ENCODE peak calls at places on chromosomes 16 and 17, in four cellular contexts. T is WTC11, C is GM12878, M is SK-N-SH. U is an unnamed sample.

GRCh38 chr17:48791128-48792032 is 25.6 kb downstream of the TTLL6 start:
- DNase-seq in T (peak), C (peak), M (peak), U (peak)

GRCh38 chr16:72951916-72952315 is 96.0 kb downstream of the ZFHX3 start:
- DNase-seq in T (no peak), C (no peak), M (no peak), U (no peak)

GRCh38 chr17:63474174-63474913 is 2.5 kb upstream of the ACE start:
- DNase-seq in T (no peak), C (no peak), M (no peak), U (peak)

GRCh38 chr17:38600416-38600815 is 5.3 kb downstream of the SRCIN1 start:
- DNase-seq in T (no peak), C (no peak), M (no peak), U (no peak)

GRCh38 chr17:6078370-6078950 is 8.3 kb downstream of the WSCD1 start:
- DNase-seq in T (no peak), C (no peak), M (no peak), U (no peak)

GRCh38 chr16:17511340-17511739 is 40.6 kb upstream of the XYLT1 start:
- DNase-seq in T (no peak), C (no peak), M (peak), U (no peak)

GRCh38 chr17:7207120-7208001 is 12.3 kb downstream of the DLG4 start:
- DNase-seq in T (no peak), C (no peak), M (no peak), U (peak)

GRCh38 chr16:87723224-87723619 is 42.6 kb downstream of the KLHDC4 start:
- DNase-seq in T (no peak), C (peak), M (peak), U (peak)

GRCh38 chr17:67602439-67602838 is 115.3 kb upstream of the NOL11 start:
- DNase-seq in T (no peak), C (no peak), M (no peak), U (no peak)

GRCh38 chr17:45372325-45372869 is 55.6 kb upstream of the MAP3K14 start:
- DNase-seq in T (peak), C (no peak), M (no peak), U (no peak)

GRCh38 chr17:63246344-63246743 is 199.8 kb downstream of the CYB561 start:
- DNase-seq in T (no peak), C (no peak), M (peak), U (no peak)

GRCh38 chr17:36532435-36532975 is 2.2 kb downstream of the MYO19 start:
- DNase-seq in T (no peak), C (no peak), M (no peak), U (no peak)

GRCh38 chr16:19588661-19589060 is 33.2 kb downstream of the VPS35L start:
- DNase-seq in T (no peak), C (no peak), M (no peak), U (no peak)

GRCh38 chr16:55539049-55539448 is 27.4 kb upstream of the CAPNS2 start:
- DNase-seq in T (no peak), C (no peak), M (no peak), U (no peak)

GRCh38 chr17:78132086-78132676 is 1.6 kb downstream of the TMC8 start:
- DNase-seq in T (peak), C (no peak), M (no peak), U (peak)

GRCh38 chr17:1629647-1630310 is 1.1 kb upstream of the SLC43A2 start:
- DNase-seq in T (peak), C (no peak), M (peak), U (peak)

GRCh38 chr16:88649924-88650748 is 717 bp downstream of the CYBA start:
- DNase-seq in T (peak), C (no peak), M (peak), U (peak)

GRCh38 chr17:62111562-62112180 is 46.6 kb upstream of the MED13 start:
- DNase-seq in T (no peak), C (no peak), M (no peak), U (no peak)

GRCh38 chr17:77959926-77960521 is 1.5 kb downstream of the TNRC6C start:
- DNase-seq in T (no peak), C (no peak), M (peak), U (no peak)

GRCh38 chr16:1122031-1122765 is 26.2 kb upstream of the C1QTNF8 start:
- DNase-seq in T (no peak), C (no peak), M (no peak), U (peak)

GRCh38 chr17:80866050-80866793 is 125.4 kb upstream of the CHMP6 start:
- DNase-seq in T (peak), C (peak), M (peak), U (peak)

GRCh38 chr17:34146440-34147043 is 108.5 kb upstream of the CCL2 start:
- DNase-seq in T (peak), C (no peak), M (peak), U (peak)

GRCh38 chr17:61402978-61403845 is 3.6 kb downstream of the TBX2 start:
- DNase-seq in T (peak), C (no peak), M (peak), U (no peak)

GRCh38 chr17:74211929-74212261 is 1.5 kb upstream of the TTYH2 start:
- DNase-seq in T (no peak), C (no peak), M (no peak), U (no peak)

GRCh38 chr17:33234930-33235685 is 58.0 kb downstream of the ASIC2 start:
- DNase-seq in T (no peak), C (no peak), M (peak), U (no peak)

GRCh38 chr17:69523252-69523861 is 108.9 kb downstream of the MAP2K6 start:
- DNase-seq in T (no peak), C (peak), M (peak), U (peak)

GRCh38 chr16:77335652-77336234 is 99.1 kb downstream of the ADAMTS18 start:
- DNase-seq in T (peak), C (no peak), M (no peak), U (no peak)

GRCh38 chr17:82468692-82469091 is 10.2 kb downstream of the NARF start:
- DNase-seq in T (no peak), C (no peak), M (no peak), U (no peak)

GRCh38 chr17:69608808-69609494 is 194.5 kb downstream of the MAP2K6 start:
- DNase-seq in T (no peak), C (no peak), M (no peak), U (no peak)

GRCh38 chr16:28977703-28978641 is 3.4 kb downstream of the SPNS1 start:
- DNase-seq in T (peak), C (no peak), M (no peak), U (peak)
- TF ChIP-seq USF1 in T (no peak), C (no peak), M (no peak), U (no peak)

DNA sequence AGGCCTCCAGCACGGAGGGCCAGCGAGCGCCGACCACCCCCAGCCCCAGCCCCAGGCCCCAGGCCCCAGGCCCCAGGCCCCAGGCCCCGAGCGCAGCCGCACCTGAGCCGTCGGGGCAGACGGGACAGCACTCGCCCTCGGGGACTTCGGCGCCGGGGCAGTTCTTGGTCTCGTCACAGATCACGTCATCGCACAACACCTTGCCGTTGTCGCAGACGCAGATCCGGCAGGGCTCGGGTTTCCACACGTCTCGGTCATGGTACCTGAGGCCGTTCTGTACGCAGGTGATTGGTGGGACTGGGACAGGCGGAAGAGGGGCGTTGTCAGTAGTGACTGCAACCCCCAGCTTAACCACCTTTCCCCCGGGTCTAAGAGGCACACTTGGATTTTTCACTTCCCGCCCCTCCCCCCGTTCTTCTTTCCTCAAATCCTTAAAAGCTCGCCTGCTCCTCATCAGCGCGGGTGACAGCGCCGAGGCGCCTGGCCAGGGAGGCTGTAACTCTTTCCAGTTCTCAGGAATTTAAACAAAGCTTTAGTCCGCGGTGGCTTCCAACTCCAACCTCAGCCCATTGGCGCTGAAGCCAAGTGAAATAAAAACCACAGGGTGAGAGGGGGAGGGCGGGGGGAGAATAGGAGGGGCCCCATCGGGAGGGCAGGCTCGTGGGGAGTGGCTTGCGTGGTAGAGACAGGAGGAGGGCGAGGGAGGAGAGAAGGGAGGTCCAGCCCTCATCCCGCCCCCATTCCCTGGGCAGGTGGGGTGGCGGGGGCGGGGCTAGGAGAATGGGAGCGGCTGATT is 1.6 kb downstream of the COL1A1 start:
- DNase-seq in T (peak), C (no peak), M (peak), U (peak)
- TF ChIP-seq USF1 in T (no peak), C (no peak), M (peak), U (no peak)

GRCh38 chr16:8623634-8624033 is 2.1 kb downstream of the METTL22 start:
- DNase-seq in T (no peak), C (no peak), M (no peak), U (peak)
- TF ChIP-seq USF1 in T (no peak), C (no peak), M (no peak), U (no peak)

GRCh38 chr17:49821916-49822315 is 26.0 kb downstream of the TAC4 start:
- DNase-seq in T (no peak), C (no peak), M (no peak), U (no peak)
- TF ChIP-seq USF1 in T (no peak), C (no peak), M (no peak), U (no peak)

GRCh38 chr16:47386201-47386718 is 74.6 kb downstream of the ITFG1 start:
- DNase-seq in T (no peak), C (no peak), M (no peak), U (no peak)

GRCh38 chr16:47387026-47387734 is 73.7 kb downstream of the ITFG1 start:
- DNase-seq in T (no peak), C (no peak), M (no peak), U (no peak)

GRCh38 chr16:47392114-47392513 is 68.7 kb downstream of the ITFG1 start:
- DNase-seq in T (no peak), C (peak), M (no peak), U (peak)

GRCh38 chr16:47388705-47389104 is 72.2 kb downstream of the ITFG1 start:
- DNase-seq in T (no peak), C (no peak), M (no peak), U (peak)
- TF ChIP-seq USF1 in T (no peak), C (no peak), M (no peak), U (no peak)